ENCODE peak calls at places on chromosome 11, in six cellular contexts. U is upper lobe of left lung, B is tibial nerve, H is GM12878, P is endothelial cell of umbilical vein, R is ovary. X is an unnamed sample.

GRCh38 chr11:105148241-105148640 is 8.7 kb upstream of the CARD18 start:
- DNase-seq in U (no peak), B (no peak), H (no peak), P (no peak), R (no peak), X (no peak)

GRCh38 chr11:92976681-92977080 is 7.2 kb downstream of the MTNR1B start:
- DNase-seq in U (no peak), B (no peak), H (no peak), P (no peak), R (no peak), X (no peak)

GRCh38 chr11:114466742-114467141 is 27.5 kb downstream of the REXO2 start:
- DNase-seq in U (no peak), B (no peak), H (no peak), P (no peak), R (no peak), X (no peak)

GRCh38 chr11:65643971-65644370 is 6.1 kb downstream of the SIPA1 start:
- DNase-seq in U (no peak), B (no peak), H (no peak), P (no peak), R (no peak), X (no peak)

GRCh38 chr11:35163707-35164496 is 24.9 kb downstream of the CD44 start:
- DNase-seq in U (no peak), B (no peak), H (no peak), P (no peak), R (no peak), X (no peak)

GRCh38 chr11:114307524-114308203 is 11.5 kb downstream of the NNMT start:
- DNase-seq in U (peak), B (peak), H (no peak), P (peak), R (no peak), X (peak)

GRCh38 chr11:128448487-128448886 is 138.9 kb downstream of the ETS1 start:
- DNase-seq in U (no peak), B (no peak), H (no peak), P (no peak), R (no peak), X (no peak)

GRCh38 chr11:61870429-61871039 is 20.8 kb downstream of the FADS3 start:
- DNase-seq in U (no peak), B (no peak), H (no peak), P (no peak), R (no peak), X (no peak)

GRCh38 chr11:75100314-75100713 is 3.6 kb upstream of the OR2AT4 start:
- DNase-seq in U (no peak), B (no peak), H (peak), P (no peak), R (no peak), X (no peak)

GRCh38 chr11:40514124-40514523 is 945.3 kb downstream of the LRRC4C start:
- DNase-seq in U (no peak), B (no peak), H (no peak), P (no peak), R (no peak), X (no peak)

GRCh38 chr11:104713366-104713765 is 184.9 kb downstream of the CASP12 start:
- DNase-seq in U (no peak), B (no peak), H (no peak), P (no peak), R (no peak), X (no peak)

GRCh38 chr11:110795124-110795624 is 82.9 kb upstream of the ARHGAP20 start:
- DNase-seq in U (no peak), B (no peak), H (no peak), P (peak), R (no peak), X (no peak)

GRCh38 chr11:33912405-33913361 is 20.8 kb upstream of the LMO2 start:
- DNase-seq in U (no peak), B (no peak), H (peak), P (no peak), R (no peak), X (no peak)

GRCh38 chr11:120339394-120339890 is 3.2 kb downstream of the ARHGEF12 start:
- DNase-seq in U (no peak), B (no peak), H (no peak), P (peak), R (no peak), X (no peak)

GRCh38 chr11:73218106-73218829 is at the start of gene P2RY2:
- DNase-seq in U (peak), B (peak), H (no peak), P (peak), R (peak), X (peak)

GRCh38 chr11:16771350-16772140 is 33.1 kb downstream of the C11orf58 start:
- DNase-seq in U (no peak), B (no peak), H (no peak), P (no peak), R (no peak), X (no peak)

GRCh38 chr11:121369366-121369765 is 76.8 kb downstream of the SC5D start:
- DNase-seq in U (no peak), B (no peak), H (no peak), P (no peak), R (no peak), X (no peak)
- H3K4me3 ChIP-seq in U (no peak), B (no peak), H (no peak), P (no peak), R (no peak), X (no peak)

GRCh38 chr11:71451596-71452353 is 1.2 kb upstream of the NADSYN1 start:
- DNase-seq in U (peak), B (no peak), H (no peak), P (no peak), R (no peak), X (no peak)

GRCh38 chr11:71452354-71453020 is 516 bp upstream of the NADSYN1 start:
- DNase-seq in U (peak), B (no peak), H (no peak), P (peak), R (no peak), X (peak)

GRCh38 chr11:71453911-71454304 is 905 bp downstream of the NADSYN1 start:
- DNase-seq in U (no peak), B (no peak), H (no peak), P (no peak), R (no peak), X (no peak)

GRCh38 chr11:71454470-71455113 is 1.6 kb downstream of the NADSYN1 start:
- DNase-seq in U (no peak), B (no peak), H (no peak), P (no peak), R (no peak), X (no peak)

GRCh38 chr11:71453021-71453910 is at the start of gene NADSYN1:
- DNase-seq in U (peak), B (peak), H (peak), P (peak), R (peak), X (peak)
- TF ChIP-seq POLR2A in U (peak), B (no peak), H (peak), P (peak), R (peak), X (peak)

GRCh38 chr11:12121504-12121903 is 11.1 kb downstream of the MICAL2 start:
- DNase-seq in U (no peak), B (no peak), H (no peak), P (no peak), R (no peak), X (no peak)

GRCh38 chr11:12118940-12119339 is 8.6 kb downstream of the MICAL2 start:
- DNase-seq in U (no peak), B (no peak), H (no peak), P (no peak), R (peak), X (no peak)

GRCh38 chr11:12121011-12121410 is 10.6 kb downstream of the MICAL2 start:
- DNase-seq in U (no peak), B (no peak), H (no peak), P (no peak), R (no peak), X (no peak)

GRCh38 chr11:12120031-12121008 is 9.9 kb downstream of the MICAL2 start:
- DNase-seq in U (no peak), B (no peak), H (no peak), P (no peak), R (no peak), X (no peak)

DNA sequence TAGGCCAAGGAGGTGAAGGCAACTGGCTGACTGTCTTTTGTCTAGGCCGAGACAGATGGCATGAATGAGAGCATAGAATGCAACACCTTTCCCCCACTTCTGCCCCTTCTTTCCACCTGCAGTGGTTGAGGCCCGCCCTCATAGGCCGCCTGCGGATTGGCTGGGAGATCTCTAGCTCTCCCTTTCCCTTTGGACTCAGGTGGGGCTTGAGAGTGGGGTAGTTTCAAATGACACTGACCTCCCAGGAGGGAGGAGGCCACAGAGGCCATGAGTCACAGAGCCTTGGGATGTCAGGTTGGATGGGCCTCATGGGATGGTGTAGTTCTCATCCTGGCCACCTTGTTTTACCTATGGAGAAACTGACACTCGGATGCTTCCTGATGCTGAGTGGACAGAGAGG is 9.1 kb downstream of the MICAL2 start:
- DNase-seq in U (no peak), B (no peak), H (no peak), P (no peak), R (no peak), X (no peak)
- H3K4me3 ChIP-seq in U (no peak), B (no peak), H (no peak), P (no peak), R (no peak), X (no peak)

GRCh38 chr11:112226062-112226921 is at the start of gene PTS:
- DNase-seq in U (peak), B (peak), H (peak), P (peak), R (peak), X (peak)
- TF ChIP-seq POLR2A in U (peak), B (peak), H (peak), P (peak), R (peak), X (peak)

X was measured in breast epithelium.